ENCODE peak calls at places on chromosomes 12 and 14, in four cellular contexts. L, D, Z and T are unnamed samples.

GRCh38 chr12:49094104-49094948 is at the start of gene DHH:
- DNase-seq in D (peak), L (peak), Z (no peak), T (peak)

GRCh38 chr12:51381226-51382079 is 9.8 kb downstream of the GALNT6 start:
- DNase-seq in Z (no peak), L (no peak), D (no peak), T (no peak)

GRCh38 chr14:92280554-92281262 is 42.3 kb upstream of the SLC24A4 start:
- DNase-seq in L (no peak), Z (no peak), D (no peak), T (no peak)

GRCh38 chr14:65100905-65101541 is 1.3 kb downstream of the MAX start:
- DNase-seq in L (no peak), D (no peak), Z (no peak), T (no peak)

GRCh38 chr14:98951031-98951430 is 321.0 kb downstream of the BCL11B start:
- DNase-seq in Z (no peak), D (no peak), L (no peak), T (no peak)

GRCh38 chr12:96237035-96237434 is 42.9 kb downstream of the ELK3 start:
- DNase-seq in Z (no peak), L (no peak), D (no peak), T (no peak)

GRCh38 chr14:99393059-99393655 is 87.5 kb downstream of the SETD3 start:
- DNase-seq in L (peak), Z (peak), D (peak), T (peak)

GRCh38 chr14:74550071-74550470 is 56.5 kb downstream of the ISCA2 start:
- DNase-seq in D (no peak), Z (no peak), L (no peak), T (no peak)

GRCh38 chr12:116508145-116509121 is 50.7 kb upstream of the MAP1LC3B2 start:
- DNase-seq in Z (no peak), L (peak), D (peak), T (no peak)

GRCh38 chr12:25328082-25328712 is 77.5 kb upstream of the KRAS start:
- DNase-seq in Z (no peak), D (no peak), L (no peak), T (peak)
- TF ChIP-seq EZH2phosphoT487 in Z (no peak), D (no peak), L (no peak), T (no peak)

GRCh38 chr14:80621701-80622100 is 319.8 kb downstream of the CEP128 start:
- DNase-seq in Z (peak), D (peak), L (no peak), T (no peak)
- TF ChIP-seq EZH2phosphoT487 in Z (no peak), D (no peak), L (no peak), T (no peak)

GRCh38 chr12:58539295-58539694 is 381.0 kb downstream of the LRIG3 start:
- DNase-seq in D (no peak), L (no peak), Z (no peak), T (no peak)

GRCh38 chr12:58533652-58534051 is 386.7 kb downstream of the LRIG3 start:
- DNase-seq in D (no peak), L (no peak), Z (no peak), T (no peak)

GRCh38 chr12:58540480-58541299 is 379.6 kb downstream of the LRIG3 start:
- DNase-seq in L (peak), Z (peak), D (peak), T (peak)

GRCh38 chr12:58541300-58541690 is 379.0 kb downstream of the LRIG3 start:
- DNase-seq in L (no peak), Z (no peak), D (no peak), T (no peak)

DNA sequence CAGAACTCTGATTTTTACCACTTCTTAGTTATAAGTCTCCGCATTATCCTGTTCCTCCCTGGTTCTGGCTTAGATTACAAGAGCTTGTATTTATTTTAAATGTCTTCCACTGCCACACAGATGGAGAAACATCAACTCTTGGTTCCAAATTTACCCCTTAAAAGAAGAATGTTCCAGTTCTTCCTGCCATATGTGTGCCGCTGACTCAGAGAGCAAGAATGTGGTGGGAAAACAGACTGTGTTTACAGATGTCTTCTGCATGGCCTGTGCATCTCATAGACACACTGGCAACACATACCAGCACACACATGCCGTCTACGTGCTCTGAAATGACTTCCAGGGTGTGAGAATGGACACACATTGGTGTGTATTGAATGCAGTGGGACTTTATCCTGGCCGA is 383.0 kb downstream of the LRIG3 start:
- DNase-seq in L (no peak), D (peak), Z (no peak), T (no peak)
- TF ChIP-seq EZH2phosphoT487 in L (no peak), D (no peak), Z (no peak), T (no peak)

GRCh38 chr14:34049769-34050168 is 98.9 kb upstream of the EGLN3 start:
- DNase-seq in D (no peak), Z (no peak), L (no peak), T (no peak)
- TF ChIP-seq EZH2phosphoT487 in D (no peak), Z (no peak), L (no peak), T (no peak)

DNA sequence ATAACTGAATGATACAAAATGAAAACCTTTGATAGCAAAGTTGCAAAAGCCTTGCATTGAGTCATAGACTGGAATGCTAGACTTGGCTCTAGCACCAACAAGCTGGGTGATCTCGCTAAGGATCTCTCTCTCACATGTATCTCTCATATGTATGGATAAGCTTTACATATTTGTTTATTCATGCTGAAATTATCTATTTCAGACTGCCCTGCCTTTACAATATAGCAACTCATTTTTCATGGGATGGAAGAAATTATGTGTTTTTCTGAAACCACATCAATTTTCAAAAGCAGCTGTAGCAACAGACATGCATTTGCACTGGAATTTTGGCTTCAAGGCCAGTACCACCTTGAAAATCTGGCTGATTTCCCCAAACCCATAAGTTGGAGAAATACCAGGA is 11.4 kb downstream of the RERG start:
- DNase-seq in Z (no peak), L (no peak), D (no peak), T (no peak)
- TF ChIP-seq EZH2phosphoT487 in Z (no peak), L (no peak), D (no peak), T (no peak)

DNA sequence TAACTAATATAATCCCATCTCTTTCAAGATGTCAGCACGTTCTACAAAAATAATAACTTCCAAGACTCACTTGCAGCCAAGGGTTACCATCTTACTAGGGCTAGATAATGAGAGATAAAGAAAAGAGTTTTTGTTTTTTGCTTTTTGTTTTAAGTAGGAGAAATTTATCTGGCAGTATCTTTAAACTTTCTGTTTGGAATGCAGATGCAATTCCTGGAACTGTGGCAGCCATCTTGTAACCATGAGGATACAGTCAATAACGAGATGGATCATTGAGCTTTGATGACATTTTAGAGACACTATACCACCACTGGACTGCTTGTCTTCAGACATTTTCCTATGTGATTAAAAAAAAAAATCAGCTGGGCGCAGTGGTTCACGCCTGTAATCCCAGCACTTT is 171.2 kb upstream of the ARID2 start:
- DNase-seq in D (no peak), L (no peak), Z (no peak), T (no peak)
- TF ChIP-seq EZH2phosphoT487 in D (no peak), L (no peak), Z (no peak), T (no peak)